ENCODE peak calls at places on chromosomes 11 and 22, in four cellular contexts. W, O, P and Z are unnamed samples.

GRCh38 chr11:27213232-27213660 is 149.8 kb downstream of the CCDC34 start:
- DNase-seq in W (no peak), O (no peak), P (no peak), Z (no peak)

GRCh38 chr22:21677606-21678443 is 12.0 kb downstream of the PPIL2 start:
- DNase-seq in W (no peak), O (no peak), P (no peak), Z (no peak)

GRCh38 chr22:35308480-35308945 is 8.8 kb downstream of the TOM1 start:
- DNase-seq in W (no peak), O (no peak), P (no peak), Z (no peak)

GRCh38 chr11:124920870-124921609 is 2.0 kb downstream of the HEPN1 start:
- DNase-seq in W (peak; percentile 75), O (peak; percentile 82), P (peak; percentile 73), Z (peak; percentile 81)

GRCh38 chr11:100939581-100939980 is 190.0 kb downstream of the PGR start:
- DNase-seq in W (no peak), O (peak; percentile 21), P (no peak), Z (no peak)

GRCh38 chr11:15197696-15198095 is 83.0 kb downstream of the INSC start:
- DNase-seq in W (no peak), O (no peak), P (no peak), Z (no peak)

GRCh38 chr22:47209077-47209514 is 446.6 kb downstream of the TBC1D22A start:
- DNase-seq in W (no peak), O (no peak), P (peak; percentile 42), Z (no peak)

GRCh38 chr22:36454916-36455570 is 26.4 kb downstream of the TXN2 start:
- DNase-seq in W (peak; percentile 96), O (peak; percentile 97), P (peak; percentile 95), Z (peak; percentile 97)

GRCh38 chr11:22703040-22703439 is 36.6 kb downstream of the GAS2 start:
- DNase-seq in W (no peak), O (no peak), P (no peak), Z (no peak)

GRCh38 chr11:100681064-100681502 is 6.0 kb upstream of the ARHGAP42 start:
- DNase-seq in W (no peak), O (peak; percentile 35), P (peak; percentile 79), Z (peak; percentile 58)

GRCh38 chr11:78039919-78040671 is 17.0 kb upstream of the KCTD14 start:
- DNase-seq in W (peak; percentile 39), O (peak; percentile 58), P (peak; percentile 73), Z (peak; percentile 74)

GRCh38 chr22:30671071-30671470 is 3.4 kb upstream of the DUSP18 start:
- DNase-seq in W (no peak), O (no peak), P (no peak), Z (no peak)

GRCh38 chr11:34570584-34570983 is 50.3 kb upstream of the EHF start:
- DNase-seq in W (no peak), O (no peak), P (peak; percentile 58), Z (no peak)

GRCh38 chr11:2396471-2396870 is 4.1 kb upstream of the TSSC4 start:
- DNase-seq in W (no peak), O (no peak), P (no peak), Z (no peak)

GRCh38 chr11:35927730-35928129 is 16.1 kb upstream of the LDLRAD3 start:
- DNase-seq in W (no peak), O (no peak), P (peak; percentile 85), Z (peak; percentile 85)

GRCh38 chr11:109697140-109697843 is 275.3 kb downstream of the C11orf87 start:
- DNase-seq in W (no peak), O (no peak), P (no peak), Z (no peak)

GRCh38 chr11:107473797-107474196 is 16.2 kb upstream of the CWF19L2 start:
- DNase-seq in W (no peak), O (no peak), P (peak; percentile 62), Z (no peak)

GRCh38 chr11:82701847-82702520 is 31.7 kb downstream of the FAM181B start:
- DNase-seq in W (peak; percentile 27), O (no peak), P (no peak), Z (no peak)

GRCh38 chr11:47164321-47164720 is 12.4 kb downstream of the ARFGAP2 start:
- DNase-seq in W (no peak), O (no peak), P (no peak), Z (no peak)

GRCh38 chr11:35173011-35173511 is 34.1 kb downstream of the CD44 start:
- DNase-seq in W (no peak), O (no peak), P (no peak), Z (peak; percentile 60)

GRCh38 chr11:64409278-64409677 is 50.3 kb downstream of the RPS6KA4 start:
- DNase-seq in W (no peak), O (no peak), P (no peak), Z (peak; percentile 30)

GRCh38 chr11:109426442-109426841 is 4.5 kb downstream of the C11orf87 start:
- DNase-seq in W (no peak), O (no peak), P (no peak), Z (no peak)